ENCODE peak calls at places on chromosomes 12 and 14, in seven cellular contexts. U, E, O, R, B, J and D are unnamed samples.

GRCh38 chr14:50001999-50002925 is 109.4 kb downstream of the ARF6 start:
- DNase-seq in U (no peak), E (peak; percentile 74), O (peak; percentile 28), R (peak; percentile 32), B (peak; percentile 11), J (peak; percentile 91), D (peak; percentile 43)

GRCh38 chr14:43858981-43859380 is 648.1 kb downstream of the FSCB start:
- DNase-seq in U (no peak), E (no peak), O (no peak), R (no peak), B (no peak), J (no peak), D (no peak)

GRCh38 chr12:31519525-31519924 is 71.4 kb downstream of the DENND5B start:
- DNase-seq in U (no peak), E (no peak), O (no peak), R (no peak), B (no peak), J (no peak), D (no peak)

GRCh38 chr12:9707356-9707755 is 25.5 kb downstream of the CLECL1 start:
- DNase-seq in U (no peak), E (peak; percentile 34), O (no peak), R (no peak), B (no peak), J (no peak), D (no peak)

GRCh38 chr14:74932401-74932901 is 9.4 kb upstream of the RPS6KL1 start:
- DNase-seq in U (no peak), E (no peak), O (peak; percentile 58), R (no peak), B (no peak), J (no peak), D (no peak)

GRCh38 chr14:104979758-104980591 is 1.8 kb upstream of the AHNAK2 start:
- DNase-seq in U (no peak), E (no peak), O (no peak), R (no peak), B (no peak), J (no peak), D (no peak)

GRCh38 chr12:12791756-12792346 is 6.4 kb downstream of the APOLD1 start:
- DNase-seq in U (no peak), E (no peak), O (no peak), R (no peak), B (no peak), J (no peak), D (no peak)

GRCh38 chr12:6700646-6701051 is at the start of gene PIANP:
- DNase-seq in U (peak; percentile 45), E (peak; percentile 42), O (no peak), R (peak; percentile 87), B (no peak), J (peak; percentile 67), D (peak; percentile 69)

GRCh38 chr12:49887536-49888401 is 15.9 kb downstream of the FAIM2 start:
- DNase-seq in U (no peak), E (no peak), O (no peak), R (no peak), B (no peak), J (no peak), D (no peak)

GRCh38 chr12:14952295-14952995 is 9.0 kb downstream of the ARHGDIB start:
- DNase-seq in U (no peak), E (peak; percentile 43), O (no peak), R (no peak), B (no peak), J (peak; percentile 70), D (peak; percentile 25)